ENCODE peak calls at places on chromosomes 13 and 19, in four cellular contexts. C is tibial artery, V is suprapubic skin, X is cardiac muscle cell. M is an unnamed sample.

GRCh38 chr19:7751157-7751783 is 3.9 kb upstream of the CD209 start:
- DNase-seq in X (no peak), C (no peak), V (no peak), M (no peak)

GRCh38 chr13:110216403-110217041 is 90.4 kb downstream of the COL4A1 start:
- DNase-seq in X (no peak), V (no peak), C (no peak), M (no peak)

GRCh38 chr19:39351537-39352037 is 9.4 kb downstream of the SAMD4B start:
- DNase-seq in X (no peak), V (no peak), C (no peak), M (no peak)

GRCh38 chr19:39475748-39476147 is 4.9 kb upstream of the TIMM50 start:
- DNase-seq in X (no peak), V (no peak), C (no peak), M (no peak)

GRCh38 chr13:114286808-114287207 is 5.4 kb downstream of the UPF3A start:
- DNase-seq in C (no peak), X (no peak), V (peak; percentile 26), M (no peak)

GRCh38 chr13:40518481-40518882 is 148.0 kb downstream of the FOXO1 start:
- DNase-seq in C (no peak), X (no peak), V (no peak), M (no peak)

GRCh38 chr13:33543631-33544030 is 258.1 kb upstream of the STARD13 start:
- DNase-seq in C (no peak), X (no peak), V (no peak), M (no peak)

GRCh38 chr19:38023245-38023644 is 116.2 kb downstream of the SIPA1L3 start:
- DNase-seq in V (no peak), C (no peak), X (no peak), M (no peak)

GRCh38 chr13:20495087-20496023 is 30.3 kb downstream of the CRYL1 start:
- DNase-seq in V (no peak), X (peak; percentile 72), C (peak; percentile 78), M (no peak)

GRCh38 chr19:1407662-1408299 is 395 bp downstream of the DAZAP1 start:
- DNase-seq in X (peak; percentile 77), V (no peak), C (no peak), M (no peak)

GRCh38 chr13:106603568-106603967 is 35.6 kb upstream of the ARGLU1 start:
- DNase-seq in V (no peak), X (no peak), C (no peak), M (no peak)

GRCh38 chr19:13583753-13584152 is 77.5 kb upstream of the CACNA1A start:
- DNase-seq in C (no peak), X (no peak), V (no peak), M (no peak)

GRCh38 chr13:98632971-98633370 is 56.1 kb upstream of the STK24 start:
- DNase-seq in V (no peak), C (no peak), X (no peak), M (no peak)

GRCh38 chr19:35155441-35155840 is 906 bp downstream of the FXYD5 start:
- DNase-seq in C (no peak), V (no peak), X (no peak), M (no peak)

GRCh38 chr19:13460045-13460444 is 46.2 kb downstream of the CACNA1A start:
- DNase-seq in X (no peak), C (no peak), V (no peak), M (no peak)

GRCh38 chr13:79811170-79811569 is 330.2 kb downstream of the NDFIP2 start:
- DNase-seq in X (no peak), C (no peak), V (no peak), M (no peak)

GRCh38 chr19:41218615-41219507 is at the start of gene AXL:
- DNase-seq in X (peak; percentile 91), C (peak; percentile 93), V (peak; percentile 93), M (peak; percentile 75)

GRCh38 chr19:35355851-35356460 is 2.3 kb upstream of the FFAR3 start:
- DNase-seq in X (no peak), C (no peak), V (peak; percentile 24), M (no peak)

GRCh38 chr13:30033681-30034447 is 183.4 kb upstream of the UBL3 start:
- DNase-seq in C (no peak), X (peak; percentile 46), V (no peak), M (no peak)

GRCh38 chr19:27966390-27966816 is 1246.5 kb downstream of the UQCRFS1 start:
- DNase-seq in V (no peak), X (no peak), C (no peak), M (no peak)

GRCh38 chr13:87676254-87677042 is 5.3 kb downstream of the SLITRK5 start:
- DNase-seq in X (no peak), C (no peak), V (no peak), M (no peak)

GRCh38 chr19:54426291-54426918 is 11.1 kb downstream of the TTYH1 start:
- DNase-seq in C (no peak), V (no peak), X (no peak), M (no peak)
- H3K27me3 ChIP-seq in C (peaks cover 15% of the 10 kb centered on the region), V (peaks cover 74% of the 10 kb centered on the region), X (peaks cover 25% of the 10 kb centered on the region), M (no peaks in the 10 kb centered on the region)

GRCh38 chr19:9348253-9348652 is 14.6 kb upstream of the ZNF177 start:
- DNase-seq in X (no peak), C (no peak), V (no peak), M (no peak)
- H3K9me3 ChIP-seq in X (peaks cover 3% of the 10 kb centered on the region), C (peaks cover 16% of the 10 kb centered on the region), V (peaks cover 78% of the 10 kb centered on the region), M (peaks cover 22% of the 10 kb centered on the region)

GRCh38 chr13:85970727-85971126 is 171.5 kb upstream of the SLITRK6 start:
- DNase-seq in C (no peak), X (no peak), V (no peak), M (no peak)
- TF ChIP-seq CTCF in C (no peak), X (no peak), V (no peak), M (peak; percentile 9)

GRCh38 chr13:100029930-100030329 is 48.3 kb downstream of the ZIC2 start:
- DNase-seq in X (no peak), V (no peak), C (no peak), M (no peak)
- H3K27me3 ChIP-seq in X (no peaks in the 10 kb centered on the region), V (peaks cover 6% of the 10 kb centered on the region), C (no peaks in the 10 kb centered on the region), M (no peaks in the 10 kb centered on the region)

GRCh38 chr19:3064011-3064330 is 1.7 kb upstream of the TLE5 start:
- DNase-seq in C (no peak), X (no peak), V (no peak), M (no peak)

GRCh38 chr19:3059653-3060052 is 2.6 kb downstream of the TLE5 start:
- DNase-seq in X (no peak), V (no peak), C (no peak), M (no peak)

GRCh38 chr19:3062165-3063105 is at the start of gene TLE5:
- DNase-seq in C (peak; percentile 54), V (no peak), X (peak; percentile 73), M (peak; percentile 55)

GRCh38 chr19:3060852-3061182 is 1.5 kb downstream of the TLE5 start:
- DNase-seq in V (no peak), C (no peak), X (no peak), M (no peak)

DNA sequence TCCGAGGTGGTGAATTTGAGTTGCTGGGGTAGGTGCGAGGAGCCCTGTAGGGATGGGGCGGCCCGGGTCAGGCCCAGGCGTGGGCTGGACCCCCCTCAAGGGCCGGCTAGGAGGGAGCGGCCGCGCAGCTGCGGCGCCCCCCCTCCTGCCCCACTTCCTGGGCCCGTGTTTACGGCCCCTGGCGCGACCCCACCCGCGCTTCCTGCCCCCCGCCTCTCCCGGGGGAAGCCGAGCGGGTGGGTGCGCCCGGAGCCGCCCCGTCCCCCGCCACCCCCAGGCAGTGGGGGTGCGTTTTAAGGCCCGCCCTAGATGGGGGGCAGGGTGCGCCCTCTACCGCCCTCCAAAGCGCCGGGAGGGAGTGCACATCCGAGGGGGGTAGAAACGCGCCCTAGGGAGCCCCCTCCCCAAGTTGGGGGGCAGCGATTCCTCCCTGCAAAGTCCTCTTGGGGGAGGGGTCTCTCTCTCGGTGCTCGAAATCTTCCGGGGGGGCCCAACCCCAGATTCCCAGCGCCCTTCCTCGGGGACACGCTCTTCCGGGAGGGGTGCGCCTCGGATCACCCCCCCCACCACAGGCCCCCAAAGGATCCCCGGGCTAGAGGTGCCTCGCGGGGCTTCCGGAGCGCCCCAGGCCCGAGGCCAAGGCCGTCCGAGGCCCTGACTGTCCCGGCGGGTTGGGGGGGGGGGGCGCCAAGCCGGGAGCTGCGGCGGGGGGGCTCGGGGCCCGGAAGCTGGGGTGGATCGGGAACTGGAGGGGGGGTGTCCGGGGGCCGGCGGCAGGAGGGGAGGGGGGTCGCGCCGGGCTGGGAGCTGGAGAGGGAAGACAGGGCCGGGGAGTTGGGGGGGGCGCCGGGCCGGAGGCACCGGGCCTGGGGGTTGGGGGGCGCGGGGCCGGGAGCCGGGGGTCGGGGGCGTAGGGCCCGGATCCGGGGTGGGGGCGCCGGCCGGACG is 807 bp downstream of the TLE5 start:
- DNase-seq in C (no peak), X (peak; percentile 30), V (no peak), M (peak; percentile 83)
- H3K9me3 ChIP-seq in C (no peaks in the 10 kb centered on the region), X (no peaks in the 10 kb centered on the region), V (no peaks in the 10 kb centered on the region), M (no peaks in the 10 kb centered on the region)